ENCODE peak calls at places on chromosomes 11 and 22, in ten cellular contexts. One of them, this sample, is unnamed.

GRCh38 chr11:66268953-66269906 is 791 bp downstream of the RAB1B start:
- DNase-seq in fibroblast of the conjunctiva: no peak
- DNase-seq in esophagus squamous epithelium: no peak
- DNase-seq in ELR: peak; percentile 64
- DNase-seq in osteocyte: no peak
- DNase-seq in left ventricle myocardium inferior: no peak
- DNase-seq in fibroblast of mammary gland: peak; percentile 34
- DNase-seq in stimulated activated CD8-positive, alpha-beta memory T cell treated with anti-CD3 and anti-CD28 coated beads, Interleukin-7, amount 100 ng/mL, for 24 hours: no peak
- DNase-seq in CD8-positive, alpha-beta T cell: no peak
- DNase-seq in substantia nigra: no peak
- DNase-seq in this sample: no peak

GRCh38 chr22:40620464-40621046 is 16.0 kb downstream of the MRTFA start:
- DNase-seq in stimulated activated CD8-positive, alpha-beta memory T cell treated with anti-CD3 and anti-CD28 coated beads, Interleukin-7, amount 100 ng/mL, for 24 hours: no peak
- DNase-seq in fibroblast of mammary gland: peak; percentile 80
- DNase-seq in fibroblast of the conjunctiva: no peak
- DNase-seq in osteocyte: no peak
- DNase-seq in left ventricle myocardium inferior: no peak
- DNase-seq in substantia nigra: no peak
- DNase-seq in ELR: peak; percentile 82
- DNase-seq in esophagus squamous epithelium: no peak
- DNase-seq in CD8-positive, alpha-beta T cell: no peak
- DNase-seq in this sample: no peak

GRCh38 chr11:70745936-70746335 is 347.6 kb downstream of the CTTN start:
- DNase-seq in left ventricle myocardium inferior: no peak
- DNase-seq in esophagus squamous epithelium: no peak
- DNase-seq in ELR: no peak
- DNase-seq in substantia nigra: no peak
- DNase-seq in fibroblast of mammary gland: no peak
- DNase-seq in fibroblast of the conjunctiva: no peak
- DNase-seq in CD8-positive, alpha-beta T cell: no peak
- DNase-seq in stimulated activated CD8-positive, alpha-beta memory T cell treated with anti-CD3 and anti-CD28 coated beads, Interleukin-7, amount 100 ng/mL, for 24 hours: no peak
- DNase-seq in osteocyte: no peak
- DNase-seq in this sample: no peak

GRCh38 chr11:71568707-71569349 is 3.5 kb downstream of the KRTAP5-10 start:
- DNase-seq in substantia nigra: no peak
- DNase-seq in fibroblast of the conjunctiva: no peak
- DNase-seq in esophagus squamous epithelium: no peak
- DNase-seq in left ventricle myocardium inferior: no peak
- DNase-seq in fibroblast of mammary gland: peak; percentile 30
- DNase-seq in ELR: peak; percentile 2
- DNase-seq in stimulated activated CD8-positive, alpha-beta memory T cell treated with anti-CD3 and anti-CD28 coated beads, Interleukin-7, amount 100 ng/mL, for 24 hours: no peak
- DNase-seq in CD8-positive, alpha-beta T cell: no peak
- DNase-seq in osteocyte: no peak
- DNase-seq in this sample: no peak

GRCh38 chr11:14499178-14499559 is 442 bp downstream of the COPB1 start:
- DNase-seq in fibroblast of the conjunctiva: no peak
- DNase-seq in ELR: peak; percentile 40
- DNase-seq in fibroblast of mammary gland: peak; percentile 14
- DNase-seq in substantia nigra: no peak
- DNase-seq in CD8-positive, alpha-beta T cell: peak; percentile 51
- DNase-seq in esophagus squamous epithelium: no peak
- DNase-seq in osteocyte: no peak
- DNase-seq in left ventricle myocardium inferior: peak; percentile 25
- DNase-seq in stimulated activated CD8-positive, alpha-beta memory T cell treated with anti-CD3 and anti-CD28 coated beads, Interleukin-7, amount 100 ng/mL, for 24 hours: peak; percentile 9
- DNase-seq in this sample: no peak

GRCh38 chr11:57493507-57494503 is 21.7 kb downstream of the SLC43A1 start:
- DNase-seq in ELR: peak; percentile 53
- DNase-seq in fibroblast of the conjunctiva: no peak
- DNase-seq in fibroblast of mammary gland: no peak
- DNase-seq in CD8-positive, alpha-beta T cell: peak; percentile 78
- DNase-seq in osteocyte: no peak
- DNase-seq in substantia nigra: peak; percentile 23
- DNase-seq in left ventricle myocardium inferior: peak; percentile 44
- DNase-seq in esophagus squamous epithelium: no peak
- DNase-seq in stimulated activated CD8-positive, alpha-beta memory T cell treated with anti-CD3 and anti-CD28 coated beads, Interleukin-7, amount 100 ng/mL, for 24 hours: no peak
- DNase-seq in this sample: peak; percentile 46

GRCh38 chr11:128469220-128469619 is 118.1 kb downstream of the ETS1 start:
- DNase-seq in esophagus squamous epithelium: no peak
- DNase-seq in ELR: no peak
- DNase-seq in fibroblast of the conjunctiva: no peak
- DNase-seq in fibroblast of mammary gland: no peak
- DNase-seq in stimulated activated CD8-positive, alpha-beta memory T cell treated with anti-CD3 and anti-CD28 coated beads, Interleukin-7, amount 100 ng/mL, for 24 hours: no peak
- DNase-seq in substantia nigra: no peak
- DNase-seq in left ventricle myocardium inferior: no peak
- DNase-seq in osteocyte: no peak
- DNase-seq in CD8-positive, alpha-beta T cell: no peak
- DNase-seq in this sample: no peak

GRCh38 chr11:31799036-31799793 is 11.9 kb downstream of the PAX6 start:
- DNase-seq in fibroblast of the conjunctiva: no peak
- DNase-seq in fibroblast of mammary gland: no peak
- DNase-seq in osteocyte: no peak
- DNase-seq in stimulated activated CD8-positive, alpha-beta memory T cell treated with anti-CD3 and anti-CD28 coated beads, Interleukin-7, amount 100 ng/mL, for 24 hours: no peak
- DNase-seq in left ventricle myocardium inferior: no peak
- DNase-seq in CD8-positive, alpha-beta T cell: no peak
- DNase-seq in ELR: no peak
- DNase-seq in substantia nigra: no peak
- DNase-seq in esophagus squamous epithelium: no peak
- DNase-seq in this sample: no peak

GRCh38 chr11:13140028-13140870 is 131.1 kb downstream of the RASSF10 start:
- DNase-seq in fibroblast of the conjunctiva: no peak
- DNase-seq in fibroblast of mammary gland: peak; percentile 55
- DNase-seq in osteocyte: no peak
- DNase-seq in esophagus squamous epithelium: no peak
- DNase-seq in left ventricle myocardium inferior: no peak
- DNase-seq in CD8-positive, alpha-beta T cell: no peak
- DNase-seq in stimulated activated CD8-positive, alpha-beta memory T cell treated with anti-CD3 and anti-CD28 coated beads, Interleukin-7, amount 100 ng/mL, for 24 hours: no peak
- DNase-seq in ELR: peak; percentile 51
- DNase-seq in substantia nigra: no peak
- DNase-seq in this sample: no peak

GRCh38 chr11:84899740-84900139 is 727.4 kb downstream of the DLG2 start:
- DNase-seq in osteocyte: no peak
- DNase-seq in fibroblast of the conjunctiva: no peak
- DNase-seq in esophagus squamous epithelium: no peak
- DNase-seq in left ventricle myocardium inferior: no peak
- DNase-seq in substantia nigra: no peak
- DNase-seq in CD8-positive, alpha-beta T cell: no peak
- DNase-seq in ELR: peak; percentile 72
- DNase-seq in stimulated activated CD8-positive, alpha-beta memory T cell treated with anti-CD3 and anti-CD28 coated beads, Interleukin-7, amount 100 ng/mL, for 24 hours: no peak
- DNase-seq in fibroblast of mammary gland: peak; percentile 31
- DNase-seq in this sample: peak; percentile 16

GRCh38 chr11:13229136-13229535 is 48.5 kb upstream of the BMAL1 start:
- DNase-seq in left ventricle myocardium inferior: no peak
- DNase-seq in ELR: no peak
- DNase-seq in CD8-positive, alpha-beta T cell: no peak
- DNase-seq in osteocyte: no peak
- DNase-seq in stimulated activated CD8-positive, alpha-beta memory T cell treated with anti-CD3 and anti-CD28 coated beads, Interleukin-7, amount 100 ng/mL, for 24 hours: no peak
- DNase-seq in fibroblast of mammary gland: peak; percentile 43
- DNase-seq in esophagus squamous epithelium: no peak
- DNase-seq in substantia nigra: no peak
- DNase-seq in fibroblast of the conjunctiva: no peak
- DNase-seq in this sample: no peak

GRCh38 chr11:108218912-108219783 is 3.3 kb downstream of the NPAT start:
- DNase-seq in stimulated activated CD8-positive, alpha-beta memory T cell treated with anti-CD3 and anti-CD28 coated beads, Interleukin-7, amount 100 ng/mL, for 24 hours: no peak
- DNase-seq in substantia nigra: no peak
- DNase-seq in osteocyte: no peak
- DNase-seq in fibroblast of the conjunctiva: no peak
- DNase-seq in CD8-positive, alpha-beta T cell: no peak
- DNase-seq in fibroblast of mammary gland: no peak
- DNase-seq in left ventricle myocardium inferior: no peak
- DNase-seq in esophagus squamous epithelium: no peak
- DNase-seq in ELR: no peak
- DNase-seq in this sample: no peak

GRCh38 chr22:29306175-29306829 is at the start of gene GAS2L1:
- DNase-seq in substantia nigra: peak; percentile 73
- DNase-seq in ELR: peak; percentile 85
- DNase-seq in fibroblast of mammary gland: peak; percentile 72
- DNase-seq in left ventricle myocardium inferior: peak; percentile 90
- DNase-seq in fibroblast of the conjunctiva: peak; percentile 67
- DNase-seq in osteocyte: peak; percentile 95
- DNase-seq in stimulated activated CD8-positive, alpha-beta memory T cell treated with anti-CD3 and anti-CD28 coated beads, Interleukin-7, amount 100 ng/mL, for 24 hours: no peak
- DNase-seq in esophagus squamous epithelium: no peak
- DNase-seq in CD8-positive, alpha-beta T cell: peak; percentile 33
- DNase-seq in this sample: peak; percentile 51

GRCh38 chr22:20260071-20260722 is 7.9 kb downstream of the RTN4R start:
- DNase-seq in stimulated activated CD8-positive, alpha-beta memory T cell treated with anti-CD3 and anti-CD28 coated beads, Interleukin-7, amount 100 ng/mL, for 24 hours: no peak
- DNase-seq in fibroblast of the conjunctiva: no peak
- DNase-seq in ELR: no peak
- DNase-seq in fibroblast of mammary gland: no peak
- DNase-seq in osteocyte: no peak
- DNase-seq in substantia nigra: no peak
- DNase-seq in CD8-positive, alpha-beta T cell: no peak
- DNase-seq in left ventricle myocardium inferior: no peak
- DNase-seq in esophagus squamous epithelium: no peak
- DNase-seq in this sample: no peak

GRCh38 chr11:65422104-65422632 is 430 bp upstream of the NEAT1 start:
- DNase-seq in left ventricle myocardium inferior: peak; percentile 99
- DNase-seq in fibroblast of the conjunctiva: peak; percentile 96
- DNase-seq in stimulated activated CD8-positive, alpha-beta memory T cell treated with anti-CD3 and anti-CD28 coated beads, Interleukin-7, amount 100 ng/mL, for 24 hours: peak; percentile 89
- DNase-seq in substantia nigra: peak; percentile 94
- DNase-seq in esophagus squamous epithelium: peak; percentile 78
- DNase-seq in osteocyte: peak; percentile 98
- DNase-seq in ELR: peak; percentile 99
- DNase-seq in CD8-positive, alpha-beta T cell: peak; percentile 93
- DNase-seq in fibroblast of mammary gland: peak; percentile 96
- DNase-seq in this sample: peak; percentile 92

GRCh38 chr22:21643533-21644357 is 1.6 kb downstream of the SDF2L1 start:
- DNase-seq in esophagus squamous epithelium: no peak
- DNase-seq in substantia nigra: no peak
- DNase-seq in fibroblast of the conjunctiva: no peak
- DNase-seq in fibroblast of mammary gland: no peak
- DNase-seq in ELR: no peak
- DNase-seq in left ventricle myocardium inferior: no peak
- DNase-seq in osteocyte: no peak
- DNase-seq in stimulated activated CD8-positive, alpha-beta memory T cell treated with anti-CD3 and anti-CD28 coated beads, Interleukin-7, amount 100 ng/mL, for 24 hours: no peak
- DNase-seq in CD8-positive, alpha-beta T cell: no peak
- DNase-seq in this sample: no peak

GRCh38 chr11:9017773-9018172 is 14.0 kb upstream of the NRIP3 start:
- DNase-seq in left ventricle myocardium inferior: peak; percentile 75
- DNase-seq in osteocyte: peak; percentile 64
- DNase-seq in ELR: no peak
- DNase-seq in stimulated activated CD8-positive, alpha-beta memory T cell treated with anti-CD3 and anti-CD28 coated beads, Interleukin-7, amount 100 ng/mL, for 24 hours: no peak
- DNase-seq in CD8-positive, alpha-beta T cell: no peak
- DNase-seq in fibroblast of the conjunctiva: no peak
- DNase-seq in substantia nigra: no peak
- DNase-seq in fibroblast of mammary gland: peak; percentile 71
- DNase-seq in esophagus squamous epithelium: no peak
- DNase-seq in this sample: no peak

GRCh38 chr22:49628351-49629023 is 199.2 kb downstream of the BRD1 start:
- DNase-seq in CD8-positive, alpha-beta T cell: no peak
- DNase-seq in substantia nigra: no peak
- DNase-seq in fibroblast of the conjunctiva: no peak
- DNase-seq in stimulated activated CD8-positive, alpha-beta memory T cell treated with anti-CD3 and anti-CD28 coated beads, Interleukin-7, amount 100 ng/mL, for 24 hours: no peak
- DNase-seq in ELR: no peak
- DNase-seq in fibroblast of mammary gland: no peak
- DNase-seq in esophagus squamous epithelium: no peak
- DNase-seq in left ventricle myocardium inferior: no peak
- DNase-seq in osteocyte: no peak
- DNase-seq in this sample: no peak

GRCh38 chr22:42301072-42301741 is 30.8 kb upstream of the TCF20 start:
- DNase-seq in fibroblast of mammary gland: no peak
- DNase-seq in ELR: no peak
- DNase-seq in esophagus squamous epithelium: no peak
- DNase-seq in stimulated activated CD8-positive, alpha-beta memory T cell treated with anti-CD3 and anti-CD28 coated beads, Interleukin-7, amount 100 ng/mL, for 24 hours: no peak
- DNase-seq in CD8-positive, alpha-beta T cell: no peak
- DNase-seq in substantia nigra: no peak
- DNase-seq in left ventricle myocardium inferior: no peak
- DNase-seq in osteocyte: no peak
- DNase-seq in fibroblast of the conjunctiva: no peak
- DNase-seq in this sample: no peak

GRCh38 chr11:15499684-15500083 is 385.0 kb downstream of the INSC start:
- DNase-seq in stimulated activated CD8-positive, alpha-beta memory T cell treated with anti-CD3 and anti-CD28 coated beads, Interleukin-7, amount 100 ng/mL, for 24 hours: no peak
- DNase-seq in substantia nigra: no peak
- DNase-seq in osteocyte: no peak
- DNase-seq in ELR: no peak
- DNase-seq in fibroblast of the conjunctiva: no peak
- DNase-seq in esophagus squamous epithelium: no peak
- DNase-seq in fibroblast of mammary gland: no peak
- DNase-seq in CD8-positive, alpha-beta T cell: no peak
- DNase-seq in left ventricle myocardium inferior: no peak
- DNase-seq in this sample: no peak

GRCh38 chr11:58524232-58525036 is 16.5 kb upstream of the OR5B21 start:
- DNase-seq in substantia nigra: peak; percentile 49
- DNase-seq in CD8-positive, alpha-beta T cell: peak; percentile 51
- DNase-seq in ELR: peak; percentile 85
- DNase-seq in fibroblast of the conjunctiva: peak; percentile 69
- DNase-seq in osteocyte: no peak
- DNase-seq in left ventricle myocardium inferior: peak; percentile 31
- DNase-seq in esophagus squamous epithelium: no peak
- DNase-seq in fibroblast of mammary gland: peak; percentile 86
- DNase-seq in stimulated activated CD8-positive, alpha-beta memory T cell treated with anti-CD3 and anti-CD28 coated beads, Interleukin-7, amount 100 ng/mL, for 24 hours: no peak
- DNase-seq in this sample: peak; percentile 78

GRCh38 chr22:47285981-47286380 is 523.5 kb downstream of the TBC1D22A start:
- DNase-seq in substantia nigra: no peak
- DNase-seq in stimulated activated CD8-positive, alpha-beta memory T cell treated with anti-CD3 and anti-CD28 coated beads, Interleukin-7, amount 100 ng/mL, for 24 hours: no peak
- DNase-seq in fibroblast of mammary gland: no peak
- DNase-seq in CD8-positive, alpha-beta T cell: no peak
- DNase-seq in left ventricle myocardium inferior: no peak
- DNase-seq in osteocyte: no peak
- DNase-seq in fibroblast of the conjunctiva: no peak
- DNase-seq in ELR: no peak
- DNase-seq in esophagus squamous epithelium: no peak
- DNase-seq in this sample: no peak

GRCh38 chr11:69588270-69588669 is 52.7 kb upstream of the CCND1 start:
- DNase-seq in osteocyte: no peak
- DNase-seq in fibroblast of mammary gland: peak; percentile 96
- DNase-seq in CD8-positive, alpha-beta T cell: no peak
- DNase-seq in substantia nigra: no peak
- DNase-seq in left ventricle myocardium inferior: no peak
- DNase-seq in stimulated activated CD8-positive, alpha-beta memory T cell treated with anti-CD3 and anti-CD28 coated beads, Interleukin-7, amount 100 ng/mL, for 24 hours: no peak
- DNase-seq in ELR: peak; percentile 97
- DNase-seq in fibroblast of the conjunctiva: peak; percentile 35
- DNase-seq in esophagus squamous epithelium: no peak
- DNase-seq in this sample: no peak

GRCh38 chr11:120546312-120547205 is 35.0 kb downstream of the GRIK4 start:
- DNase-seq in ELR: peak; percentile 94
- DNase-seq in stimulated activated CD8-positive, alpha-beta memory T cell treated with anti-CD3 and anti-CD28 coated beads, Interleukin-7, amount 100 ng/mL, for 24 hours: no peak
- DNase-seq in CD8-positive, alpha-beta T cell: no peak
- DNase-seq in fibroblast of the conjunctiva: peak; percentile 78
- DNase-seq in osteocyte: no peak
- DNase-seq in left ventricle myocardium inferior: no peak
- DNase-seq in fibroblast of mammary gland: peak; percentile 95
- DNase-seq in esophagus squamous epithelium: no peak
- DNase-seq in substantia nigra: no peak
- DNase-seq in this sample: no peak

GRCh38 chr22:18965526-18966421 is 29.7 kb upstream of the PRODH start:
- DNase-seq in esophagus squamous epithelium: no peak
- DNase-seq in stimulated activated CD8-positive, alpha-beta memory T cell treated with anti-CD3 and anti-CD28 coated beads, Interleukin-7, amount 100 ng/mL, for 24 hours: no peak
- DNase-seq in fibroblast of mammary gland: no peak
- DNase-seq in fibroblast of the conjunctiva: no peak
- DNase-seq in CD8-positive, alpha-beta T cell: no peak
- DNase-seq in left ventricle myocardium inferior: no peak
- DNase-seq in osteocyte: peak; percentile 83
- DNase-seq in ELR: no peak
- DNase-seq in substantia nigra: no peak
- DNase-seq in this sample: no peak